ENCODE peak calls at places on chromosomes 16 and 17, in five cellular contexts. L is kidney, E is ovary, I is suprapubic skin, T is brain microvascular endothelial cell. M is an unnamed sample. For H3K36me3, the result is how much of the 10 kb centered on the place peaks cover.

GRCh38 chr16:82169861-82170845 is at the start of gene MPHOSPH6:
- DNase-seq in T (peak), I (peak), E (peak), L (peak), M (peak)

GRCh38 chr16:63617047-63617989 is 1504.5 kb downstream of the CDH11 start:
- DNase-seq in T (peak), L (peak), I (no peak), E (peak), M (no peak)

GRCh38 chr16:3431779-3432219 is 11.5 kb downstream of the ZNF597 start:
- DNase-seq in I (peak), E (peak), T (peak), L (peak), M (no peak)

GRCh38 chr17:50445730-50446305 is 19.8 kb downstream of the ACSF2 start:
- DNase-seq in I (no peak), E (no peak), T (no peak), L (no peak), M (no peak)

GRCh38 chr16:30054959-30055553 is 10.5 kb upstream of the ALDOA start:
- DNase-seq in I (no peak), T (no peak), E (no peak), L (no peak), M (peak)

GRCh38 chr16:87380875-87381274 is 2.7 kb downstream of the FBXO31 start:
- DNase-seq in T (no peak), E (peak), L (no peak), I (no peak), M (no peak)

GRCh38 chr16:75293746-75294145 is 42.3 kb upstream of the BCAR1 start:
- DNase-seq in E (no peak), L (no peak), T (no peak), I (no peak), M (no peak)

GRCh38 chr17:64632606-64633005 is 29.5 kb downstream of the SMURF2 start:
- DNase-seq in T (no peak), E (no peak), I (no peak), L (no peak), M (no peak)

GRCh38 chr17:17227608-17228520 is 9.1 kb downstream of the FLCN start:
- DNase-seq in E (no peak), L (peak), I (no peak), T (no peak), M (no peak)

GRCh38 chr17:40714473-40714872 is 10.9 kb upstream of the KRT24 start:
- DNase-seq in E (no peak), L (no peak), I (no peak), T (no peak), M (no peak)

GRCh38 chr16:73878616-73879015 is 418.0 kb upstream of the PSMD7 start:
- DNase-seq in I (no peak), E (no peak), T (peak), L (no peak), M (peak)

GRCh38 chr17:40453881-40454630 is 10.8 kb downstream of the IGFBP4 start:
- DNase-seq in I (no peak), L (peak), E (peak), T (no peak), M (no peak)

GRCh38 chr16:5030251-5030870 is 3.4 kb downstream of the NAGPA start:
- DNase-seq in E (no peak), T (no peak), L (peak), I (no peak), M (no peak)

GRCh38 chr17:42967925-42968324 is 3.7 kb upstream of the AARSD1 start:
- DNase-seq in I (no peak), T (no peak), L (no peak), E (no peak), M (no peak)

GRCh38 chr17:83080641-83081560 is 1.5 kb downstream of the METRNL start:
- DNase-seq in E (peak), L (no peak), T (no peak), I (no peak), M (no peak)

GRCh38 chr16:27818231-27818630 is 245.3 kb downstream of the GSG1L start:
- DNase-seq in I (no peak), L (no peak), T (no peak), E (no peak), M (no peak)

GRCh38 chr16:86010680-86011141 is 111.7 kb downstream of the IRF8 start:
- DNase-seq in I (peak), E (no peak), T (no peak), L (peak), M (no peak)

GRCh38 chr16:48607056-48607825 is 2.7 kb downstream of the N4BP1 start:
- DNase-seq in E (no peak), T (peak), L (no peak), I (no peak), M (peak)

GRCh38 chr17:64398330-64398729 is 7.7 kb upstream of the PECAM1 start:
- DNase-seq in I (no peak), T (no peak), L (peak), E (no peak), M (no peak)

GRCh38 chr17:17681187-17681743 is at the start of gene RAI1:
- DNase-seq in I (no peak), T (no peak), E (peak), L (peak), M (peak)

GRCh38 chr16:66399930-66400329 is 27.2 kb upstream of the BEAN1 start:
- DNase-seq in L (no peak), I (no peak), E (no peak), T (no peak), M (no peak)

GRCh38 chr16:67847064-67847861 is at the start of gene CENPT:
- DNase-seq in E (no peak), I (peak), L (peak), T (peak), M (peak)

GRCh38 chr17:50394711-50395110 is 2.6 kb downstream of the LRRC59 start:
- DNase-seq in T (no peak), E (no peak), L (no peak), I (no peak), M (no peak)

GRCh38 chr17:76122411-76123126 is 18.5 kb downstream of the FOXJ1 start:
- DNase-seq in E (no peak), T (no peak), L (no peak), I (no peak), M (no peak)

DNA sequence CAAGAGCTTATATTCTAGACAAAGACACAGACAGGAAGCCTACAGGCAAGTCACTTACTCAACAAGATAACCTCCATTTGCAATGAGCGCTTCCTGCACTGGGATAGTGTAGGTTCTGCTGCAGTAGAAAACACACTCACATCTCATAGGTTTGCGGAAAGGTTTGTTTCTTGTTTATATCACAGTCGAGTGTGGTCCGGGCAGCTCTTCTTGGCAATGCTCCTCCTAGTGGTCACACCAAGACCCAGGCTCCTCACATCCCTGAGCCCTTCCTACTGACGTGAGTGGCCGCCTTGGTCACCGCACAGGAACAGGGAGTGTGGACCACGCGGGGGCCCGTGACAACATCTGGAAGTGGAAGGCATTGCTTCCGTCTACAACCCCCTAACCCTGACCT is 48.0 kb upstream of the RBFOX3 start:
- DNase-seq in L (no peak), I (no peak), E (peak), T (peak), M (peak)
- TF ChIP-seq CTCF in L (no peak), I (no peak), E (no peak), T (peak), M (peak)

DNA sequence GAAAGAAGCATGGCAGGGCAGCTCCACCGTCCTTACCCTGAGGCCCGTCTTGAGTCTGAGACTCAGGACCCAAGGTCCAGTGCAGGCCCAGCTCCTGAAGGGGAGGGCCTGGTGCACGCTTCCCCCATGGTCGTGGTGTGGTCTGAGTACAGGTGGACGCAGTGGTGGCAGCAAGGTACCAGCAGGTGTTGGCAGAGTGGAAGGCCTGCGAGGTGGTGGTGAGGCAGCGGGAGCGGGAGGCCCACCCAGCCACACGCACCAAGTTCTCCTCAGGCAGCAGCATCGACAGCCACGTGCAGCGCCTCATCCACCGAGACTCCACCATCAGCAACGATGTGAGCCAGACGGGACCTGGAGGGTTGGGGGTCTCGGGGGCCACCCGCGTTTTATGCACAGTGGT is 27.7 kb downstream of the MNT start:
- DNase-seq in T (no peak), I (no peak), L (peak), E (no peak), M (no peak)
- H3K36me3 ChIP-seq in T (under half), I (half or more), L (under half), E (under half), M (under half)

GRCh38 chr16:84062734-84063640 is 20.4 kb upstream of the SLC38A8 start:
- DNase-seq in T (peak), L (peak), I (peak), E (peak), M (peak)

GRCh38 chr16:84067640-84068039 is 25.0 kb upstream of the SLC38A8 start:
- DNase-seq in E (no peak), I (no peak), L (no peak), T (no peak), M (no peak)

GRCh38 chr16:84068041-84068440 is 25.4 kb upstream of the SLC38A8 start:
- DNase-seq in T (no peak), I (no peak), E (no peak), L (no peak), M (no peak)

GRCh38 chr16:84063972-84064371 is 21.4 kb upstream of the SLC38A8 start:
- DNase-seq in I (no peak), T (no peak), L (no peak), E (no peak), M (no peak)

DNA sequence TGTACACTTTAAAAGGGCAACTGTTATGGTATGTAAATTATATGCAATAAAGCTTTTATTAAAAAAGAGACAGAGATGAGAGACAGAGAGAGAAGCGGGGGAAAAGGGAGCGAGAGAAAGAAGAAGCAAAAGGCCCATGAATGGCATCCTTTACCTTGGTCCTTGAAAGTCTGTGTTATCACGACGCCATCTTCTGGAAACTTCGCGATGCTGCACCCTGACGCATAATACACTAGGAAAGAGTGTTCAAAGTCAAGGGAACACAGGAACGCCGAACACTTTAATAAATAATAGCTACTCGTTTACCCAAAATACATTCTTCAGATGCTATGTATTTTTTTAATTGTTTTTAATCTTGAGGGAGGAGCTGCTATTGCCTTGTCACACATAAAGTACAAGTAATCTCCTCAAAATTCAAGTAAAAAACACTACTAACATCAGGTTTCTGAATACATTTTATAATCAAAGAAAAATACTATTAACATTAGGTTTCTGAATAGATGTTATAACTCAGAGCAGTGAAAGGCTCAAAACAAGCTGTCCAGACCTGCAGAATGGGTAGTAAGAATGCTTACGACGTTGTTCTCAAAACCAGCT is 23.0 kb upstream of the SLC38A8 start:
- DNase-seq in T (peak), I (no peak), L (no peak), E (no peak), M (peak)
- TF ChIP-seq CTCF in T (peak), I (peak), L (peak), E (peak), M (peak)

DNA sequence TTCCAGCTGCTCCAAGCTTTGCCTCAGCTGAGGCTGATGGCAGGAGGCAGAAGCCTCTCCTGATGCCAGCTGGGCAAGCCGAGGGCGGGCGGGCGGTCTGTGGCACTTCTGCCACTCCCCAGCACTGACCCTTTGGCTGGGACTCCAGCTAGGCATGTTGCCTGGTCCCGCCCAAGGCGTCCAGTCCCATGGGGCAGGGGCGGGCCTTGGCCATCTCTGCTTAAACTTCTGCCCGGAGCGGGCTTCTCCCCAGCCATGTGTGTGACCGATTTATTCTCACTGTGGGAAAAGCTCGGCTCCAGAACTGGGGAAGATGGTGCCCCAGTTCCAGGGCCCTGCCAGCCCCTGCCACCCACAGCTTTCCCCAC is 349.1 kb downstream of the SEC14L1 start:
- DNase-seq in L (peak), T (no peak), I (peak), E (peak), M (no peak)
- H3K36me3 ChIP-seq in L (under half), T (half or more), I (half or more), E (under half), M (half or more)

DNA sequence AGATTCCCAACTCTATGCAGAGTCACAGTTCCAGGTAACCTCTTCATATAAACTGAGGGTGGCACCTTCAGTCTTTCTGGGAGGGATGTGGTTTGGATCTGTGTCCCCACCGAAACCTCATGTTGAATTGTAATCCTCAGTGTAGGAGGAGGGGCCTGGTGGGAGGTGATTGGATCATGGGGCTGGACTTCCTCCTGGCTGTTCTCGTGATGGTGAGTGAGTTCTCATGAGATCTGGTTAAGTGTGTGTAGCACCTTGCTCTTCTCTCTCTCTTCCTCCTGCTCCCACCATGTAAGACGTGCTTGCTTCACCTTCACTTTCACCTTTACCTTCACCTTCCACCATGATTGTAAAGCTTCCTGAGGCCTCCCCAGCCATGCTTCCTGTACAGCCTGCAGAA is 30.5 kb downstream of the HS3ST2 start:
- DNase-seq in E (no peak), T (no peak), L (no peak), I (no peak), M (no peak)
- TF ChIP-seq CTCF in E (no peak), T (no peak), L (no peak), I (no peak), M (no peak)

DNA sequence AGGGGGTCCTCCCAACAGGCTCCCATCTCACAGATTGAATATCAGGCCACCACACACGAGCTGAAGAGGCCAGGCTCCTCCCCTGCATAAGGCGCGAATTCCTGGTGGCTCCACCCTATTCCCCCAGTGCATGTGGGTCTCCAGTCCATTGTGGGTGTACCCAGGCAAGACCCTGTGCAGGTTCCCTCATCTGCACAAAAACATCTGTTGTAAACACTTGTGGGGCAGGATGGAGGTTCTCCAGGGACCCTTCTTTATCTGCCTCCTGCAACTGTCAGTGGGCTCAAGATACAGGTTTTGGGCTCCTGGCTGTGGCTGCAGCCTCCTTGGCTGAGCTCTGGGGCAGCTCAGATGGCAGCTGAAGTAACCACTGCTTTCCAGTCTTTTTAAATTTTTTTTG is 17.6 kb upstream of the LGALS9 start:
- DNase-seq in L (peak), I (no peak), E (no peak), T (no peak), M (no peak)
- H3K36me3 ChIP-seq in L (under half), I (half or more), E (under half), T (half or more), M (under half)

DNA sequence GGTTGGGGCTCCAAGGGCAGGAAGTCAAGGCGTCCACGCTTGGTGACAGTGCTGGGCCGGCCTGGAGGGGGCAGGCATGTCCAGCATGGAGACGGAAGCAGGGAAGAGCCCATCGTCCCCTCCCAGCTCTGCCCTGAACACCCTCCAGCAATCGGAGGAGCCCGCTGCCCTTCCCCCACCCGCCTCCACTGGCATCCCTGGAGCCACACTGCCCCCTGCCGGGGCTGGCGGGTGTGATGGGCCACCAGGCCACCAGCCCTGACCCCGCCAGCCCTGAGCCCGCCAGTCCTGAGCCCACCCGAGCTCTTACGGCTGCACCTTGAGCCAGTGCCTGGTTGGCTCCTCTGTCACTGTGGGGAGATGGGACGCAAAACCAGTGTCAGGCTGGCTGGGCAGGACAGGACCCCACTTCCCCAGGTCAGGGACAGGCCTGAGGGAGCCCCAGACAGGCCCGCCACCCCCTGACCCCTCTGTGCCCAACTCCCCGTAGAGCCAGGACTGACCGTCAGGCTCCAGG is 4.1 kb upstream of the CDH15 start:
- DNase-seq in L (peak), E (peak), T (peak), I (no peak), M (peak)
- TF ChIP-seq CTCF in L (peak), E (no peak), T (peak), I (peak), M (peak)